ENCODE peak calls at places on chromosomes 6 and 20, in five cellular contexts. U is Caco-2, B is adipocyte, Z is astrocyte of the cerebellum, O is Panc1. M is an unnamed sample.

GRCh38 chr6:148177589-148178233 is 164.9 kb upstream of the SASH1 start:
- DNase-seq in Z (peak), O (no peak), U (peak), B (peak), M (peak)

GRCh38 chr20:23293689-23294088 is 56.9 kb upstream of the NXT1 start:
- DNase-seq in U (no peak), Z (no peak), B (no peak), O (no peak), M (no peak)

GRCh38 chr6:39300739-39301138 is 13.5 kb downstream of the KCNK17 start:
- DNase-seq in O (no peak), B (no peak), Z (no peak), U (no peak), M (no peak)

GRCh38 chr6:398558-399078 is 7.1 kb downstream of the IRF4 start:
- DNase-seq in O (no peak), Z (no peak), U (no peak), B (no peak), M (no peak)

GRCh38 chr20:56893206-56893605 is 264.1 kb downstream of the TFAP2C start:
- DNase-seq in U (no peak), O (no peak), B (no peak), Z (no peak), M (no peak)

GRCh38 chr20:16132399-16132798 is 440.8 kb downstream of the KIF16B start:
- DNase-seq in O (no peak), U (no peak), B (peak), Z (no peak), M (no peak)

GRCh38 chr6:81304486-81304885 is 448.0 kb downstream of the TENT5A start:
- DNase-seq in B (peak), U (no peak), O (no peak), Z (no peak), M (peak)

GRCh38 chr6:152720964-152721363 is 23.3 kb downstream of the MYCT1 start:
- DNase-seq in Z (no peak), B (no peak), O (no peak), U (no peak), M (peak)

GRCh38 chr6:146315321-146316254 is 228.0 kb upstream of the RAB32 start:
- DNase-seq in O (no peak), Z (no peak), U (no peak), B (peak), M (no peak)

GRCh38 chr6:132995009-132995408 is 180.6 kb downstream of the RPS12 start:
- DNase-seq in U (no peak), B (no peak), O (no peak), Z (no peak), M (no peak)

GRCh38 chr6:152450519-152450918 is 186.6 kb downstream of the SYNE1 start:
- DNase-seq in U (no peak), O (no peak), Z (no peak), B (no peak), M (no peak)

GRCh38 chr20:1810926-1811620 is 84.1 kb upstream of the SIRPA start:
- DNase-seq in Z (no peak), B (peak), O (no peak), U (no peak), M (peak)

GRCh38 chr6:132819405-132820145 is 5.2 kb downstream of the RPS12 start:
- DNase-seq in O (no peak), U (no peak), Z (no peak), B (no peak), M (no peak)

GRCh38 chr20:55684578-55684977 is 320.7 kb downstream of the CBLN4 start:
- DNase-seq in U (no peak), Z (no peak), O (no peak), B (no peak), M (no peak)

GRCh38 chr20:36542019-36542488 is 735 bp downstream of the MYL9 start:
- DNase-seq in U (peak), B (peak), O (no peak), Z (no peak), M (no peak)

GRCh38 chr6:44333942-44334341 is 8.5 kb upstream of the SPATS1 start:
- DNase-seq in U (no peak), B (no peak), O (no peak), Z (no peak), M (no peak)

GRCh38 chr6:75103411-75103810 is 102.4 kb downstream of the COL12A1 start:
- DNase-seq in O (no peak), Z (no peak), B (no peak), U (peak), M (no peak)

GRCh38 chr20:48178607-48179006 is 393.3 kb upstream of the SULF2 start:
- DNase-seq in O (no peak), Z (no peak), B (no peak), U (no peak), M (no peak)
- H3K4me3 ChIP-seq in O (no peak), Z (no peak), B (no peak), U (no peak), M (no peak)

GRCh38 chr6:31615748-31616147 is 714 bp downstream of the AIF1 start:
- DNase-seq in O (no peak), U (no peak), Z (no peak), B (no peak), M (no peak)
- H3K4me3 ChIP-seq in O (no peak), U (no peak), Z (no peak), B (no peak), M (no peak)

GRCh38 chr20:32012159-32012682 is 2.0 kb downstream of the CCM2L start:
- DNase-seq in Z (no peak), U (no peak), O (no peak), B (no peak), M (no peak)

GRCh38 chr20:32009564-32009963 is 674 bp upstream of the CCM2L start:
- DNase-seq in Z (no peak), B (no peak), U (no peak), O (no peak), M (no peak)

GRCh38 chr20:32007787-32008616 is 2.2 kb upstream of the CCM2L start:
- DNase-seq in Z (no peak), O (no peak), U (no peak), B (no peak), M (no peak)

GRCh38 chr20:32010666-32011065 is 428 bp downstream of the CCM2L start:
- DNase-seq in B (no peak), Z (no peak), U (no peak), O (no peak), M (no peak)

GRCh38 chr20:32010096-32010495 is at the start of gene CCM2L:
- DNase-seq in O (no peak), Z (no peak), B (no peak), U (no peak), M (no peak)
- H3K4me3 ChIP-seq in O (no peak), Z (no peak), B (no peak), U (no peak), M (no peak)

GRCh38 chr20:6007094-6007528 is 46.7 kb downstream of the LRRN4 start:
- DNase-seq in O (no peak), Z (no peak), U (peak), B (peak), M (no peak)
- H3K4me3 ChIP-seq in O (peak), Z (peak), U (peak), B (peak), M (peak)

DNA sequence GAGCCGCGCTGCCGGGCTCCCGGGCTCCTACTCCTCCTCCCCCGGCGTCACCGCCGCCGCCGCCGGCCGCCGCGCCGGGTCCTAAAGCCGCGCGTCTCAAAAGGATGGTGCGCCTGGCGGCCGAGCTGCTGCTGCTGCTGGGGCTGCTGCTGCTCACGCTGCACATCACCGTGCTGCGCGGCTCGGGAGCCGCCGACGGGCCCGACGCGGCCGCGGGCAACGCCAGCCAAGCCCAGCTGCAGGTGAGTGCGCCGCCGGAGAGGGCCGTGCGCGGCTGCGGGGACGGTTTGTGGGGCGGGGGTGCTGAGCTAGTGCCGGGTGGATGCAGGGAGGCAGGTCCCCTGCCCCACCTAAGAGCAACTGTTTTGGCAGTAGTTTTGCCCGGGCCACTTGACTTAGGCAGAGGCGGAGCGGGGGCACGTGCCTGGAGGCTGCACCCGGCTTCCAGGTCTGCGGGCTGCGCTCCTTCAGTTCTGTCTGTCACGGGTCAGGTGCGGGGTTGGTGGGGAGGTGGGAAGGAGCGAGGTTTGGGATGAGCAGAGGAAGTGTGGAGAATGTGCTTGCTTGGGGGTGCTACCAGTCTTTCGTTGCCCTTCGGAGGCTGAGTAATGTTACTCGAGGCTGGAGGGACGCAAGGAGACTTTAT is 722 bp downstream of the ISM1 start:
- DNase-seq in U (peak), O (no peak), B (peak), Z (peak), M (peak)
- H3K4me3 ChIP-seq in U (peak), O (peak), B (peak), Z (peak), M (peak)